ENCODE peak calls at places on chromosomes 7 and 10, in five cellular contexts. One of them, this sample, is unnamed.

GRCh38 chr10:47063858-47064257 is 152.6 kb downstream of the PTPN20 start:
- DNase-seq in GM12892: no peak
- DNase-seq in stomach: no peak
- DNase-seq in upper lobe of left lung: no peak
- DNase-seq in breast epithelium: no peak
- DNase-seq in this sample: no peak

GRCh38 chr10:70879244-70879643 is 9.1 kb downstream of the PCBD1 start:
- DNase-seq in GM12892: no peak
- DNase-seq in stomach: peak
- DNase-seq in upper lobe of left lung: no peak
- DNase-seq in breast epithelium: no peak
- DNase-seq in this sample: no peak

GRCh38 chr7:149854611-149855367 is 16.6 kb downstream of the ZNF862 start:
- DNase-seq in GM12892: no peak
- DNase-seq in stomach: peak
- DNase-seq in upper lobe of left lung: peak
- DNase-seq in breast epithelium: peak
- DNase-seq in this sample: no peak

GRCh38 chr10:16521311-16522016 is at the start of gene C1QL3:
- DNase-seq in GM12892: peak
- DNase-seq in stomach: peak
- DNase-seq in upper lobe of left lung: no peak
- DNase-seq in breast epithelium: no peak
- DNase-seq in this sample: no peak

GRCh38 chr10:79222186-79222585 is 125.1 kb upstream of the PPIF start:
- DNase-seq in GM12892: no peak
- DNase-seq in stomach: no peak
- DNase-seq in upper lobe of left lung: no peak
- DNase-seq in breast epithelium: no peak
- DNase-seq in this sample: no peak

GRCh38 chr10:8035641-8036520 is 18.6 kb upstream of the GATA3 start:
- DNase-seq in GM12892: no peak
- DNase-seq in stomach: no peak
- DNase-seq in upper lobe of left lung: no peak
- DNase-seq in breast epithelium: no peak
- DNase-seq in this sample: no peak

GRCh38 chr10:63157845-63158624 is 24.9 kb downstream of the NRBF2 start:
- DNase-seq in GM12892: no peak
- DNase-seq in stomach: no peak
- DNase-seq in upper lobe of left lung: no peak
- DNase-seq in breast epithelium: no peak
- DNase-seq in this sample: no peak

GRCh38 chr10:114893248-114893647 is 44.7 kb upstream of the TRUB1 start:
- DNase-seq in GM12892: no peak
- DNase-seq in stomach: no peak
- DNase-seq in upper lobe of left lung: no peak
- DNase-seq in breast epithelium: no peak
- DNase-seq in this sample: no peak

GRCh38 chr7:15862016-15862780 is 175.7 kb upstream of the MEOX2 start:
- DNase-seq in GM12892: no peak
- DNase-seq in stomach: no peak
- DNase-seq in upper lobe of left lung: no peak
- DNase-seq in breast epithelium: no peak
- DNase-seq in this sample: no peak

GRCh38 chr7:116356979-116357378 is 142.6 kb upstream of the CAV2 start:
- DNase-seq in GM12892: no peak
- DNase-seq in stomach: no peak
- DNase-seq in upper lobe of left lung: no peak
- DNase-seq in breast epithelium: no peak
- DNase-seq in this sample: no peak

GRCh38 chr10:80171248-80171660 is 34.1 kb downstream of the ANXA11 start:
- DNase-seq in GM12892: no peak
- DNase-seq in stomach: peak
- DNase-seq in upper lobe of left lung: peak
- DNase-seq in breast epithelium: peak
- DNase-seq in this sample: peak

GRCh38 chr10:13271552-13272163 is 28.2 kb downstream of the PHYH start:
- DNase-seq in GM12892: peak
- DNase-seq in stomach: peak
- DNase-seq in upper lobe of left lung: peak
- DNase-seq in breast epithelium: no peak
- DNase-seq in this sample: peak

GRCh38 chr7:136057509-136057908 is 80.3 kb upstream of the MTPN start:
- DNase-seq in GM12892: no peak
- DNase-seq in stomach: no peak
- DNase-seq in upper lobe of left lung: no peak
- DNase-seq in breast epithelium: no peak
- DNase-seq in this sample: no peak

GRCh38 chr10:99370993-99371392 is 41.8 kb downstream of the CNNM1 start:
- DNase-seq in GM12892: no peak
- DNase-seq in stomach: no peak
- DNase-seq in upper lobe of left lung: no peak
- DNase-seq in breast epithelium: no peak
- DNase-seq in this sample: no peak

GRCh38 chr10:95440756-95441546 is 120.2 kb downstream of the SORBS1 start:
- DNase-seq in GM12892: no peak
- DNase-seq in stomach: no peak
- DNase-seq in upper lobe of left lung: no peak
- DNase-seq in breast epithelium: no peak
- DNase-seq in this sample: no peak

GRCh38 chr7:85021090-85021704 is 165.7 kb downstream of the SEMA3D start:
- DNase-seq in GM12892: no peak
- DNase-seq in stomach: no peak
- DNase-seq in upper lobe of left lung: no peak
- DNase-seq in breast epithelium: no peak
- DNase-seq in this sample: no peak

GRCh38 chr10:88919041-88919440 is 33.5 kb downstream of the ACTA2 start:
- DNase-seq in GM12892: no peak
- DNase-seq in stomach: no peak
- DNase-seq in upper lobe of left lung: no peak
- DNase-seq in breast epithelium: no peak
- DNase-seq in this sample: no peak

GRCh38 chr10:88923525-88923924 is 29.0 kb downstream of the ACTA2 start:
- DNase-seq in GM12892: no peak
- DNase-seq in stomach: no peak
- DNase-seq in upper lobe of left lung: no peak
- DNase-seq in breast epithelium: no peak
- DNase-seq in this sample: no peak

GRCh38 chr10:88921194-88921593 is 31.4 kb downstream of the ACTA2 start:
- DNase-seq in GM12892: no peak
- DNase-seq in stomach: no peak
- DNase-seq in upper lobe of left lung: no peak
- DNase-seq in breast epithelium: no peak
- DNase-seq in this sample: no peak

GRCh38 chr10:88920198-88920597 is 32.4 kb downstream of the ACTA2 start:
- DNase-seq in GM12892: no peak
- DNase-seq in stomach: no peak
- DNase-seq in upper lobe of left lung: no peak
- DNase-seq in breast epithelium: no peak
- DNase-seq in this sample: no peak

DNA sequence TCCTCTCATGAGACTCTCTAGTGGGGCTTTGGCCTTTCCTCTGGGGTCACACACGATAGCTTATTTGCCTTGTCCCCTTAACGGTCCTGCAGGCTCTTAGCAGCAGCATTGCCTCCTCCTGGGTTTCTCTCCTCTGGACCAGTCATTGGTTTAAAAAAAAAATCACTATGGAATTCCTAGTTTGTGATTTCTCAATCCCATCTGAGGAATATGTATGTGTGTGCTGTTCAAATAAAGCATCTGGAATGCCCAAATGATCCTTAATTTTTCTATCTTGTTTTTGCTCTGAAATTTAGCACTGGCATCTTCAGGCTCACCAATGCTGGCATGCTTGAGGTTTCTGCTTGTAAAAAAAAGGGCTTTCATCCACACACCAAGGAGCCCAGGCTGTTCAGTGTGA is 30.5 kb downstream of the ACTA2 start:
- DNase-seq in GM12892: no peak
- DNase-seq in stomach: no peak
- DNase-seq in upper lobe of left lung: no peak
- DNase-seq in breast epithelium: no peak
- DNase-seq in this sample: no peak
- TF ChIP-seq POLR2AphosphoS5 in GM12892: no peak
- TF ChIP-seq POLR2AphosphoS5 in stomach: no peak
- TF ChIP-seq POLR2AphosphoS5 in upper lobe of left lung: no peak
- TF ChIP-seq POLR2AphosphoS5 in breast epithelium: no peak
- TF ChIP-seq POLR2AphosphoS5 in this sample: no peak

GRCh38 chr10:119253433-119254174 is 46.2 kb downstream of the GRK5 start:
- DNase-seq in GM12892: no peak
- DNase-seq in stomach: no peak
- DNase-seq in upper lobe of left lung: no peak
- DNase-seq in breast epithelium: peak
- DNase-seq in this sample: peak
- TF ChIP-seq POLR2AphosphoS5 in GM12892: no peak
- TF ChIP-seq POLR2AphosphoS5 in stomach: peak
- TF ChIP-seq POLR2AphosphoS5 in upper lobe of left lung: peak
- TF ChIP-seq POLR2AphosphoS5 in breast epithelium: peak
- TF ChIP-seq POLR2AphosphoS5 in this sample: no peak

GRCh38 chr7:43612599-43613589 is 30.0 kb downstream of the STK17A start:
- DNase-seq in GM12892: no peak
- DNase-seq in stomach: no peak
- DNase-seq in upper lobe of left lung: no peak
- DNase-seq in breast epithelium: no peak
- DNase-seq in this sample: no peak

GRCh38 chr7:43619213-43620012 is 36.5 kb downstream of the STK17A start:
- DNase-seq in GM12892: no peak
- DNase-seq in stomach: no peak
- DNase-seq in upper lobe of left lung: no peak
- DNase-seq in breast epithelium: no peak
- DNase-seq in this sample: no peak

GRCh38 chr7:43615558-43616145 is 32.7 kb downstream of the STK17A start:
- DNase-seq in GM12892: no peak
- DNase-seq in stomach: no peak
- DNase-seq in upper lobe of left lung: no peak
- DNase-seq in breast epithelium: no peak
- DNase-seq in this sample: no peak

GRCh38 chr7:43618073-43618472 is 35.2 kb downstream of the STK17A start:
- DNase-seq in GM12892: no peak
- DNase-seq in stomach: no peak
- DNase-seq in upper lobe of left lung: no peak
- DNase-seq in breast epithelium: no peak
- DNase-seq in this sample: no peak

GRCh38 chr7:43616977-43617376 is 34.1 kb downstream of the STK17A start:
- DNase-seq in GM12892: no peak
- DNase-seq in stomach: no peak
- DNase-seq in upper lobe of left lung: no peak
- DNase-seq in breast epithelium: no peak
- DNase-seq in this sample: no peak
- TF ChIP-seq POLR2AphosphoS5 in GM12892: no peak
- TF ChIP-seq POLR2AphosphoS5 in stomach: no peak
- TF ChIP-seq POLR2AphosphoS5 in upper lobe of left lung: no peak
- TF ChIP-seq POLR2AphosphoS5 in breast epithelium: no peak
- TF ChIP-seq POLR2AphosphoS5 in this sample: peak

GRCh38 chr7:24926623-24927539 is 53.1 kb downstream of the OSBPL3 start:
- DNase-seq in GM12892: no peak
- DNase-seq in stomach: no peak
- DNase-seq in upper lobe of left lung: no peak
- DNase-seq in breast epithelium: no peak
- DNase-seq in this sample: no peak

GRCh38 chr7:24922099-24922773 is 57.7 kb downstream of the OSBPL3 start:
- DNase-seq in GM12892: no peak
- DNase-seq in stomach: no peak
- DNase-seq in upper lobe of left lung: no peak
- DNase-seq in breast epithelium: no peak
- DNase-seq in this sample: no peak

GRCh38 chr7:24923172-24923865 is 56.7 kb downstream of the OSBPL3 start:
- DNase-seq in GM12892: no peak
- DNase-seq in stomach: no peak
- DNase-seq in upper lobe of left lung: no peak
- DNase-seq in breast epithelium: no peak
- DNase-seq in this sample: no peak

GRCh38 chr7:24920702-24921679 is 59.0 kb downstream of the OSBPL3 start:
- DNase-seq in GM12892: no peak
- DNase-seq in stomach: peak
- DNase-seq in upper lobe of left lung: peak
- DNase-seq in breast epithelium: no peak
- DNase-seq in this sample: no peak

DNA sequence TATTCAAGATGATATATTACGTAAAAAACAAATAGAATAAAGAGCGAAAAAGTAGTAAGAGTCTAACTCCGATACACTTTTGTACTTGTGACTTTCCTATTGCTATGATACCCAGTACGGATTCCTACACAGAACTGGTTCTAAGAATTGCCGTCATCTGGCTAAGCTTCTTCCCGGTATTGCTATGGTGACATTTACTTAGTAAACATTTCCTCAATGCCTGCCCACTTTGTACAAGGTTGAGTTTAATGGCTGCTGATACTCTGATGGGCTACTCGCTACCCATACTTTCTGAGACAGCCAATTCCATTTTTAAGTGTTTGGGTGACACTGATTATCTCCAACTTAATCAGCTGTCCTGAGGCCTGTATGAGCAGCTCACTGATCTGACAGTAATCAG is 55.6 kb downstream of the OSBPL3 start:
- DNase-seq in GM12892: no peak
- DNase-seq in stomach: no peak
- DNase-seq in upper lobe of left lung: no peak
- DNase-seq in breast epithelium: no peak
- DNase-seq in this sample: no peak
- TF ChIP-seq POLR2AphosphoS5 in GM12892: no peak
- TF ChIP-seq POLR2AphosphoS5 in stomach: peak
- TF ChIP-seq POLR2AphosphoS5 in upper lobe of left lung: no peak
- TF ChIP-seq POLR2AphosphoS5 in breast epithelium: no peak
- TF ChIP-seq POLR2AphosphoS5 in this sample: no peak

GRCh38 chr10:132434405-132435005 is 37.5 kb downstream of the PWWP2B start:
- DNase-seq in GM12892: no peak
- DNase-seq in stomach: no peak
- DNase-seq in upper lobe of left lung: peak
- DNase-seq in breast epithelium: no peak
- DNase-seq in this sample: peak
- TF ChIP-seq POLR2AphosphoS5 in GM12892: no peak
- TF ChIP-seq POLR2AphosphoS5 in stomach: no peak
- TF ChIP-seq POLR2AphosphoS5 in upper lobe of left lung: no peak
- TF ChIP-seq POLR2AphosphoS5 in breast epithelium: no peak
- TF ChIP-seq POLR2AphosphoS5 in this sample: no peak